ENCODE peak calls at places on chromosome 1, in nine cellular contexts. W is GM23338; O is kidney epithelial cell; E is CD8-positive, alpha-beta memory T cell; A is colonic mucosa; R is BE2C; I is IMR-90; P is AG04450; U is psoas muscle. Q is an unnamed sample. For H3K27me3, the result is how much of the 10 kb centered on the place peaks cover.

GRCh38 chr1:67040405-67040804 is 13.5 kb downstream of the SLC35D1 start:
- DNase-seq in W (peak), O (no peak), E (no peak), A (no peak), R (no peak), I (no peak), P (no peak), U (no peak), Q (no peak)

GRCh38 chr1:158140871-158141270 is 39.8 kb upstream of the CD1D start:
- DNase-seq in W (no peak), O (no peak), E (no peak), A (no peak), R (no peak), I (peak), P (no peak), U (no peak), Q (no peak)

GRCh38 chr1:19425643-19426245 is 59.6 kb downstream of the CAPZB start:
- DNase-seq in W (no peak), O (no peak), E (no peak), A (peak), R (no peak), I (no peak), P (no peak), U (no peak), Q (no peak)

GRCh38 chr1:19436716-19437476 is 48.4 kb downstream of the CAPZB start:
- DNase-seq in W (no peak), O (no peak), E (no peak), A (peak), R (no peak), I (no peak), P (no peak), U (peak), Q (no peak)

GRCh38 chr1:209692745-209693504 is 11.7 kb upstream of the HSD11B1 start:
- DNase-seq in W (peak), O (no peak), E (peak), A (peak), R (peak), I (peak), P (peak), U (peak), Q (peak)

GRCh38 chr1:31376374-31377134 is 3.7 kb upstream of the FABP3 start:
- DNase-seq in W (peak), O (peak), E (no peak), A (no peak), R (peak), I (peak), P (peak), U (no peak), Q (peak)

GRCh38 chr1:165383067-165383466 is 26.6 kb upstream of the LMX1A start:
- DNase-seq in W (no peak), O (no peak), E (no peak), A (no peak), R (no peak), I (peak), P (no peak), U (peak), Q (peak)

GRCh38 chr1:209341689-209342420 is 241.7 kb upstream of the CAMK1G start:
- DNase-seq in W (no peak), O (no peak), E (no peak), A (no peak), R (no peak), I (no peak), P (no peak), U (no peak), Q (no peak)

GRCh38 chr1:171911506-171911905 is 70.2 kb downstream of the DNM3 start:
- DNase-seq in W (peak), O (no peak), E (no peak), A (no peak), R (no peak), I (no peak), P (no peak), U (no peak), Q (no peak)

GRCh38 chr1:194295690-194296089 is 1109.3 kb upstream of the B3GALT2 start:
- DNase-seq in W (peak), O (no peak), E (no peak), A (peak), R (peak), I (peak), P (no peak), U (no peak), Q (no peak)

GRCh38 chr1:247964933-247965332 is at the start of gene OR2AK2:
- DNase-seq in W (no peak), O (no peak), E (no peak), A (no peak), R (no peak), I (no peak), P (no peak), U (no peak), Q (no peak)

GRCh38 chr1:61334718-61335589 is 252.6 kb downstream of the NFIA start:
- DNase-seq in W (no peak), O (no peak), E (no peak), A (no peak), R (peak), I (no peak), P (no peak), U (peak), Q (no peak)

GRCh38 chr1:162709870-162710269 is 77.6 kb downstream of the DDR2 start:
- DNase-seq in W (no peak), O (no peak), E (no peak), A (no peak), R (no peak), I (peak), P (no peak), U (no peak), Q (no peak)

GRCh38 chr1:173240609-173241008 is 33.5 kb upstream of the TNFSF4 start:
- DNase-seq in W (no peak), O (no peak), E (no peak), A (no peak), R (no peak), I (no peak), P (no peak), U (no peak), Q (no peak)

GRCh38 chr1:81349194-81349965 is 451.4 kb upstream of the ADGRL2 start:
- DNase-seq in W (peak), O (no peak), E (no peak), A (no peak), R (no peak), I (no peak), P (no peak), U (no peak), Q (no peak)

DNA sequence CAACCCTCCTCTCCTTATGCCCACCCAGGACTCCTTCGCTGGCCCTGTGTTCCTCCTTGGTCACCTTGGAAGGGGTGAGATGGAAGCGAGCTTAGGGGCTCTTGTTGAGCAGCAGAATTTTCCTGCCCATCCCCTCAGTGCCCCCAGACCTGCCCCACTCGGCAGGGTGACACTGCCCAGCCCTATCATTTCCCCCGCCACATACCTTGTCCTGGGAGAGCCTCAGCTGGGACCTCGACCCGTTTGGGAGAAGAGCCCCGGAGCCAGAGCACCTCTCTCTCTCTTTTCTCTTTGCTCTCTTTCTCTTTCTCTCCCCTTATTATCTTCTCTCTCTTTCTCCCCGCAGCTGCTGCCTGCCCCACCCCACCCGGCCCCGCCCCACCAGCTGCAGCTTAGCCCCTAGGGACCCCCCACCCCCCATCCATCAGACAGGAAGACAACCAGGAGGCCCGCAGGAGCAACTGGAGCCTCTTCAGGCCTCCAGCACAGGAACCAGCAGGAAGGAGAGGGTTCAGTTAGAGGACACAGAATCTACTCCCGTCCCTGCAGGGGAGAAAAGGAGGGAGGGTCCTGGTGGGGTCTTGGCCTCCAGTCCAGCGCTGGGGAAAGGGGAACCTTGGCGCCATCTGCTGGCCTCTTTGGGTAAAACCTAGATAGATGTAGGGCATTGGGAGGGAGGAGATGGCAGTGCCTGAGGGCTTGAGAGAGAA is 1.6 kb upstream of the FNDC5 start:
- DNase-seq in W (peak), O (no peak), E (peak), A (peak), R (peak), I (peak), P (no peak), U (peak), Q (peak)
- H3K4me3 ChIP-seq in W (peak), O (no peak), E (no peak), A (no peak), R (peak), I (no peak), P (no peak), U (peak), Q (no peak)

DNA sequence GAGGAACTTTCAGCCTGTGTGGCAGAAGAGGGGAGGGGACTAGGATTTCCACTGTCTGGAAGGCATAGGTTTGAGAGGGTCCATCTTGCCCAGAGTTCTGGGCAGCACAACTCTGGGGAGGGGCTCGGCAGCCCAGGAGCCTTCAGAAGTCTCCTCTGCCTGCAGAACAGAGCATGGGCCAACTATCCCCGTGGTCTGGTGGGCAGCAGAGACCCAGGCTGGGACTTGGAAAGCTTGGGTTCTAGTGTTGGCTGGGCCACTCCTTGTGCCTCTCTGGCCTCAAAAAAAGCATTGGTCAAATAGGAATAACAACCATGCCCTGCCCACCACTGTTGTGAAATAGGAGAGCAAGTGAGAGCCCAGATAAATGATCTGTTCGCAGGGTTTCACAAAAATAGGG is 9.0 kb downstream of the EPHA10 start:
- DNase-seq in W (no peak), O (no peak), E (no peak), A (no peak), R (no peak), I (no peak), P (no peak), U (no peak), Q (no peak)
- H3K27me3 ChIP-seq in W (half or more), O (under half), E (under half), A (under half), R (under half), I (under half), P (under half), U (under half), Q (under half)

GRCh38 chr1:153669606-153670005 is 1.2 kb downstream of the ILF2 start:
- DNase-seq in W (no peak), O (no peak), E (no peak), A (no peak), R (no peak), I (no peak), P (no peak), U (no peak), Q (no peak)
- H3K4me3 ChIP-seq in W (peak), O (peak), E (peak), A (peak), R (peak), I (peak), P (peak), U (peak), Q (peak)

GRCh38 chr1:10787274-10787673 is 9.2 kb downstream of the CASZ1 start:
- DNase-seq in W (no peak), O (no peak), E (no peak), A (no peak), R (no peak), I (no peak), P (no peak), U (no peak), Q (no peak)
- H3K27me3 ChIP-seq in W (under half), O (under half), E (under half), A (under half), R (under half), I (half or more), P (half or more), U (under half), Q (under half)

GRCh38 chr1:1376551-1377226 is 1.7 kb upstream of the AURKAIP1 start:
- DNase-seq in W (no peak), O (no peak), E (no peak), A (no peak), R (no peak), I (no peak), P (no peak), U (no peak), Q (no peak)
- H3K4me3 ChIP-seq in W (no peak), O (no peak), E (no peak), A (no peak), R (no peak), I (no peak), P (no peak), U (no peak), Q (no peak)

GRCh38 chr1:89929467-89930063 is 65.3 kb upstream of the ZNF326 start:
- DNase-seq in W (peak), O (no peak), E (no peak), A (no peak), R (no peak), I (no peak), P (no peak), U (no peak), Q (no peak)
- H3K27me3 ChIP-seq in W (under half), O (under half), E (under half), A (under half), R (under half), I (under half), P (under half), U (under half), Q (under half)

DNA sequence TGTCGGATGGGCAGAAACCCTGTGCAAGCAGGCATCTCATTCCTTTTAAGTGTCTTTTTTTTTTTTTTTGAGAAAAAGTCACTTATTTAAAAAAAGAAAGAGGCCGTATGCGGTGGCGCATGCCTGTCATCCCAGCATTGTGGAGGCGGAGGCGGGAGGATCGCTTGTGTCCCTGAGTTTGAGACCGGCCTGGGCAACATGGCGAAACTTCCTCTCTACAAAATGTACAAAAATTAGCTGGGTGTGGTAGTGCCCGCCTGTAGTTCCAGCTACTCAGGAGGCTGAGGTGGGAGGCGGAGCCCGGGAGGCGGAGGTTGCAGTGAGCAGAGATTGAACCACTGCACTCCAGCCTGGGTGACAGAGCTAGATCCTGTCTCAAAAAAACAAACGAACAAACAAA is 1.7 kb downstream of the GPR137B start:
- DNase-seq in W (no peak), O (no peak), E (no peak), A (no peak), R (no peak), I (no peak), P (no peak), U (no peak), Q (no peak)
- H3K4me3 ChIP-seq in W (peak), O (peak), E (no peak), A (peak), R (no peak), I (no peak), P (peak), U (peak), Q (peak)

DNA sequence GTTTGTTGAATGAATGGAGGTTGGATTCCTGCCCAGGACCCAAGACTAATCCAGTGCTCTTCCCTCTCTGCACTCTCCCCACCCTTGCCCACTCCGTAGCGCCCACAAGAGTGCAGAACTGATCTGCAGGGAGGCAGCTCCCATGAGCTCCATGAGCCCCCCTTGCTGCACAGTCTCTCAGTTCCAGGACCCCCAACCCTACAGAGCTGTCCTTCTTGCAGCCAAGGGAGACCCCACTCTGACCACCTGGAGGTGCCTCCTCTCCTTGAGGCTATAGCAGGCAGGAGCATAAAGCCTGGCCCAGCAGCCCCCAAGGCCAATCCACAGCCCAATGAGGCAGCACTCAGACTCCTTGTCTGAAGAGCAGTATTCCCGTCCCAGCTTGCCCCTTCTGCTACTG is 209.2 kb upstream of the ZC3H12A start:
- DNase-seq in W (no peak), O (no peak), E (no peak), A (no peak), R (no peak), I (no peak), P (no peak), U (no peak), Q (no peak)
- H3K27me3 ChIP-seq in W (under half), O (under half), E (under half), A (under half), R (under half), I (under half), P (under half), U (under half), Q (under half)

Q was measured in dorsolateral prefrontal cortex.